ENCODE peak calls at places on chromosome 10, in four cellular contexts. K, O, S and Q are unnamed samples.

GRCh38 chr10:13542533-13542932 is 13.7 kb upstream of the BEND7 start:
- DNase-seq in K (no peak), O (no peak), S (no peak), Q (no peak)

GRCh38 chr10:49650724-49651034 is 28.8 kb upstream of the C10orf53 start:
- DNase-seq in K (peak; percentile 7), O (no peak), S (no peak), Q (no peak)

GRCh38 chr10:32985781-32986350 is 27.8 kb upstream of the ITGB1 start:
- DNase-seq in K (no peak), O (no peak), S (peak; percentile 97), Q (no peak)

GRCh38 chr10:124630551-124630950 is 113.6 kb downstream of the FAM53B start:
- DNase-seq in K (no peak), O (no peak), S (no peak), Q (no peak)

GRCh38 chr10:119713744-119714483 is 11.9 kb upstream of the INPP5F start:
- DNase-seq in K (no peak), O (no peak), S (no peak), Q (no peak)

GRCh38 chr10:7195118-7195517 is 215.7 kb downstream of the SFMBT2 start:
- DNase-seq in K (no peak), O (no peak), S (no peak), Q (no peak)

GRCh38 chr10:5532231-5532605 is 7.5 kb downstream of the CALML3 start:
- DNase-seq in K (no peak), O (no peak), S (no peak), Q (no peak)

GRCh38 chr10:93968452-93969044 is 25.2 kb upstream of the PLCE1 start:
- DNase-seq in K (no peak), O (no peak), S (no peak), Q (no peak)

GRCh38 chr10:124728071-124728829 is 15.9 kb downstream of the FAM53B start:
- DNase-seq in K (no peak), O (no peak), S (no peak), Q (no peak)

GRCh38 chr10:113202011-113202410 is 252.0 kb downstream of the TCF7L2 start:
- DNase-seq in K (no peak), O (no peak), S (no peak), Q (no peak)

GRCh38 chr10:88066876-88067275 is 203.5 kb downstream of the PTEN start:
- DNase-seq in K (no peak), O (no peak), S (no peak), Q (no peak)